ENCODE peak calls at places on chromosome 22, in five cellular contexts. I, G, Y, B and U are unnamed samples.
A peak's percentile ranks its signal among the peaks of the same experiment; 100 is the strongest.

GRCh38 chr22:50266994-50267393 is 3.2 kb downstream of the MAPK11 start:
- DNase-seq in I (no peak), G (no peak), Y (no peak), B (no peak), U (no peak)

GRCh38 chr22:38782402-38783094 is 11.4 kb downstream of the DNAL4 start:
- DNase-seq in I (no peak), G (no peak), Y (no peak), B (peak; percentile 38), U (no peak)

GRCh38 chr22:24087071-24087795 is 76.1 kb downstream of the CABIN1 start:
- DNase-seq in I (no peak), G (no peak), Y (no peak), B (no peak), U (no peak)

GRCh38 chr22:43442386-43443060 is 30.7 kb downstream of the MPPED1 start:
- DNase-seq in I (no peak), G (no peak), Y (peak; percentile 22), B (no peak), U (no peak)

GRCh38 chr22:32994921-32995320 is 63.3 kb downstream of the SYN3 start:
- DNase-seq in I (no peak), G (no peak), Y (no peak), B (no peak), U (no peak)

GRCh38 chr22:39177456-39177775 is 24.9 kb upstream of the CBX7 start:
- DNase-seq in I (no peak), G (no peak), Y (no peak), B (no peak), U (no peak)

GRCh38 chr22:35021166-35021565 is 44.8 kb upstream of the ISX start:
- DNase-seq in I (no peak), G (no peak), Y (no peak), B (no peak), U (no peak)

GRCh38 chr22:23067691-23068090 is 2.6 kb upstream of the GNAZ start:
- DNase-seq in I (no peak), G (no peak), Y (no peak), B (no peak), U (no peak)

GRCh38 chr22:20316217-20316843 is 3.5 kb downstream of the DGCR6L start:
- DNase-seq in I (no peak), G (no peak), Y (peak; percentile 18), B (no peak), U (no peak)

GRCh38 chr22:29342177-29342576 is 26.7 kb upstream of the RASL10A start:
- DNase-seq in I (no peak), G (no peak), Y (no peak), B (no peak), U (no peak)
- H3K14ac ChIP-seq in I (no peak overlapping the region), G (no peak overlapping the region), Y (no peak overlapping the region), B (no peak overlapping the region), U (no peak overlapping the region)

GRCh38 chr22:37546436-37547248 is 13.6 kb upstream of the CDC42EP1 start:
- DNase-seq in I (peak; percentile 99), G (no peak), Y (peak; percentile 85), B (peak; percentile 68), U (no peak)

GRCh38 chr22:37544955-37545702 is 15.2 kb upstream of the CDC42EP1 start:
- DNase-seq in I (peak; percentile 84), G (peak; percentile 61), Y (peak; percentile 91), B (peak; percentile 58), U (no peak)

GRCh38 chr22:37545703-37546435 is 14.4 kb upstream of the CDC42EP1 start:
- DNase-seq in I (peak; percentile 100), G (peak; percentile 77), Y (peak; percentile 94), B (peak; percentile 90), U (peak; percentile 77)

GRCh38 chr22:37538590-37539357 is 19.6 kb upstream of the CARD10 start:
- DNase-seq in I (peak; percentile 93), G (peak; percentile 88), Y (peak; percentile 97), B (peak; percentile 92), U (peak; percentile 89)

DNA sequence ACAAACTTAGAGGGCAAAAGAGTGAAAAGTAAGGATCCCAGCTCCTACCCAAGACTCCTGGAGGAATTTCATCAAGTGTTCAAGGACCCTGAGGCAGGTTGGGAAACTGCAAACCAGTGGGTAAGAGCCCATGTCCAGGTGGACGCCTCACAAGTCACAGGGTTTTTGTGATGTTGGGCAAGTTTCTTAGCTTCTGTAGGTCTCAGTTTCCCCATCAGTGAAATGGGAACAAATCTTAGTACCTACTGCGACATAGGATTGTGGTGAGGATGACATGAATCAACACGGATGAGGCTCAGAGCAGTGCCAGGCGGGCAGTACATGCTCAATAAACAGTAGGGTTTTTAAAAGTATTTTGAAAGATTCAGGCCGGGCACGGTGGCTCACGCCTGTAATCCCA is 17.3 kb upstream of the CDC42EP1 start:
- DNase-seq in I (no peak), G (no peak), Y (no peak), B (no peak), U (no peak)
- H3K14ac ChIP-seq in I (no peak overlapping the region), G (no peak overlapping the region), Y (no peak overlapping the region), B (no peak overlapping the region), U (no peak overlapping the region)

DNA sequence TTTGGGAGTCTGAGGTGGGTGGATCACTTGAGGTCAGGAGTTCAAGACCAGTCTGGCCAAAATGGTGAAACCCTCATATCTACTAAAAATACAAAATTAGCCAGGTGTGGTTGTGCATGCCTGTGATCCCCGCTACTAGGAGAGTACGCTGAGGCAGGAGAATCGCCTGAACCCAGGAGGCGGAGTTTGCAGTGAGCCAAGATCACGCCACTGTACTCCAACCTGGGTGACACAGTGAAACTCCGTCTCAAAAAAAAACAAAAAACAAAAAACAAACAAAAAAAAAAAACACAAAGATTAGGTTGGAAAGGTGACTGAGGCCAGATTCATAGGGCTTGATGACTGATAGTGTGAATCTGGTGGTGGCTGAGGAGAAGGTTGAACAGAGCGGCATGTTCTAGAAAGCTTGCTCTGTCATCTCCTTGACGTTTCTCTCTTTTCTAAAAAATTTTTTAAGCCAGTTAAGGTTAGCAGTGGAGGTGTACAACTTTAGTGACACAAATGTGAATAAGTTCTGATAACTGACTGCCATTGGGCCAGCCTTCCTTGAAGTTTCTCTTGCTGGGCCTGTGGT is 40.9 kb downstream of the TXN2 start:
- DNase-seq in I (no peak), G (no peak), Y (no peak), B (no peak), U (no peak)
- H3K14ac ChIP-seq in I (no peak overlapping the region), G (no peak overlapping the region), Y (no peak overlapping the region), B (peak overlapping the region; percentile 78), U (no peak overlapping the region)

DNA sequence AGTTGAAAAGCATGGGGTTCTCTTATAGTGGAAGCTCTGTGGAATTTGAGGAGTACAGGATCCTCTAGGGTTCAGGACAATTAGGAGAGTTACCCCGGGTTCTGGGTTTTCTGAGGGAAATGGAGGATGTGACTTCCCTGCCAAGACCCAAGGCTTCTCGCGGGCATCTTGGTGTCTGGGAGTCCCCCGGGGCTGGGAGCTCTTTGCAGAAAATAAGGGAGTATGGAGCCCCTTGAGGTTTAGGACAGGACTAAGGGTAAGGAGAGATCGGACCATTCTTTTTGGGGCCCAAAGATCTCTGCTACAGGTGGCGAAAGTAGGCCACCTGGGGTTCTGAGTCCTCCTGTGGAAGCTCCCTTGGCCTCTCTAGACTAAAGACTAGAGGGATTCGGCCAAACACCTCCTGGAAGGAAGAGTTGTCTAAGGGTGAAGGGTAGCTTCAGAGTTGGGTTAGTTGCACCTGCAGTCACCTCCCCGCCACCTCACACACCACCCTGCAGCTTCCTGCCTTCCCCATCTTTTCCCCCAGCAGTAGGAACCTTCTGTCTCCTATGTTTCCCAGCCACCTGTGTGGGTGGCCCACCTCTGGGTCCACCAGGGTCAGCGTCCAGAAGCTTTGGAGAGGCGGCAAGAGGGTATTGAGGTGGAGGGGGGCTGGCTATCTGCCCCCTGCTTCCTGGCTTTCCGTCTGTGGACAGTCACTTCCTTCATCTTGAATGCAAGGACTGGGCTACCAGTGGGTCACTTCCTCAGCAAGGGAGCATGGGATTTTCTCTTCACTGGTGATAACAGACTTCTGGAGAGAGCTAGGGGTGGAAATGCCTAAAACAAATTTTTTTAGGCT is 907 bp downstream of the LIMK2 start:
- DNase-seq in I (no peak), G (no peak), Y (no peak), B (no peak), U (no peak)
- H3K14ac ChIP-seq in I (no peak overlapping the region), G (no peak overlapping the region), Y (peak overlapping the region; percentile 80), B (peak overlapping the region; percentile 78), U (no peak overlapping the region)

GRCh38 chr22:47174671-47175111 is 412.2 kb downstream of the TBC1D22A start:
- DNase-seq in I (no peak), G (no peak), Y (peak; percentile 14), B (no peak), U (no peak)

GRCh38 chr22:47173535-47174021 is 411.1 kb downstream of the TBC1D22A start:
- DNase-seq in I (no peak), G (no peak), Y (no peak), B (no peak), U (no peak)

GRCh38 chr22:47174096-47174495 is 411.6 kb downstream of the TBC1D22A start:
- DNase-seq in I (no peak), G (no peak), Y (peak; percentile 15), B (no peak), U (no peak)

GRCh38 chr22:47171441-47172221 is 409.2 kb downstream of the TBC1D22A start:
- DNase-seq in I (no peak), G (no peak), Y (peak; percentile 11), B (no peak), U (no peak)

DNA sequence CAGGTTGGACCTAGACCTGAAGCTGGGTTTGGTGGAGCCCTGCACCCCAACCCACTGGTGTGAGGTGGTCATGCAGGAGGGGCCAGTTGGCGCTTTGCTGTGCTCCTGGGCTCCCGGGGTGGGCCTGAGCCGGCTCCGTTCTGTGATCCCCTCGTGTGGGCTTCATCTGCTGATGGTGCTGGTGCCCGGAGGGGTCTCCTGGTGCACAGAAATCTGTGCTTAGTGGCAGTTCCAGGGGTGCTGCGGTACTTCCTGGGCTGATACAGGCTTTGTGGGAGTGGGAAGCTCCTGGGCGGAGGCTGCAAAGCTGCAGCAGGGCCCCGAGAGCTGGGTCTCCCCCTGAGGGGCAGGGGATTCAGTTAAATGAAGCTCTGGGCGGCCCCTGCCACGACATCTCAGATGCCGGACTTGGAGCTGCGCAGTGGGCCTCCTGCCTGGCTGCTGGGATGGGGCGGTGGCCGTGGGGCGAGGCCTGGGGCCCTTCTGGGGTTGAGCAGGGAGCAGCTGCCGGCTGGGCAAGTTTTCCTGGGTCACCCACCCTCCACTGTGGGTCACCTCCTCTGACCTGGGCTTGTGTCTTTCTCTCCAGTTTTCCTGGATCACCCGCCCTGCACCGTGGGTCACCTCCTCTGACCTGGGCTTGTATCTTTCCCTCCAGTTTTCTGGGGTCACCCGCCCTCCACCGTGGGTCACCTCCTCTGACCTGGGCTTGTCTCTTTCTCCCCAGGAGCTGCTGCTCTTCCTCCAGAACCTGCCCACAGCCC is 410.5 kb downstream of the TBC1D22A start:
- DNase-seq in I (no peak), G (no peak), Y (peak; percentile 21), B (no peak), U (no peak)
- H3K14ac ChIP-seq in I (no peak overlapping the region), G (no peak overlapping the region), Y (no peak overlapping the region), B (no peak overlapping the region), U (peak overlapping the region; percentile 56)

GRCh38 chr22:27116295-27116694 is 458.9 kb downstream of the MIAT start:
- DNase-seq in I (no peak), G (no peak), Y (no peak), B (no peak), U (no peak)

GRCh38 chr22:27114186-27114585 is 456.8 kb downstream of the MIAT start:
- DNase-seq in I (no peak), G (no peak), Y (no peak), B (no peak), U (no peak)

GRCh38 chr22:27113211-27114030 is 456.0 kb downstream of the MIAT start:
- DNase-seq in I (peak; percentile 99), G (no peak), Y (no peak), B (peak; percentile 97), U (no peak)

GRCh38 chr22:27115816-27116256 is 458.4 kb downstream of the MIAT start:
- DNase-seq in I (peak; percentile 75), G (no peak), Y (no peak), B (peak; percentile 87), U (no peak)

GRCh38 chr22:27115410-27115809 is 458.0 kb downstream of the MIAT start:
- DNase-seq in I (no peak), G (no peak), Y (no peak), B (no peak), U (no peak)
- H3K14ac ChIP-seq in I (no peak overlapping the region), G (no peak overlapping the region), Y (no peak overlapping the region), B (peak overlapping the region; percentile 20), U (no peak overlapping the region)